ENCODE peak calls at places on chromosomes 5 and 9, in eight cellular contexts. A, B, P, U, G, H, K and V are unnamed samples.

GRCh38 chr5:151086905-151087360 is 6.1 kb upstream of the TNIP1 start:
- DNase-seq in A (no peak), B (peak; percentile 43), P (peak; percentile 71), U (no peak), G (no peak), H (no peak), K (peak; percentile 44), V (no peak)

GRCh38 chr9:129032541-129033159 is 3.8 kb upstream of the MIGA2 start:
- DNase-seq in A (no peak), B (no peak), P (no peak), U (no peak), G (no peak), H (no peak), K (no peak), V (no peak)

GRCh38 chr5:178240772-178241171 is 8.2 kb upstream of the PHYKPL start:
- DNase-seq in A (no peak), B (no peak), P (no peak), U (no peak), G (no peak), H (no peak), K (no peak), V (no peak)

GRCh38 chr9:81841326-81841725 is 86.9 kb upstream of the SPATA31D4 start:
- DNase-seq in A (no peak), B (no peak), P (no peak), U (no peak), G (no peak), H (no peak), K (no peak), V (no peak)

GRCh38 chr5:8685704-8686103 is 816.8 kb downstream of the MTRR start:
- DNase-seq in A (no peak), B (no peak), P (no peak), U (no peak), G (no peak), H (no peak), K (no peak), V (no peak)

GRCh38 chr9:124708633-124709032 is 62.5 kb downstream of the NR6A1 start:
- DNase-seq in A (peak; percentile 41), B (peak; percentile 85), P (no peak), U (no peak), G (no peak), H (no peak), K (no peak), V (no peak)

GRCh38 chr9:18253950-18254349 is 220.0 kb upstream of the ADAMTSL1 start:
- DNase-seq in A (no peak), B (no peak), P (no peak), U (no peak), G (no peak), H (no peak), K (no peak), V (no peak)

GRCh38 chr9:4425358-4426045 is 64.8 kb upstream of the SLC1A1 start:
- DNase-seq in A (peak; percentile 2), B (no peak), P (no peak), U (no peak), G (peak; percentile 56), H (no peak), K (no peak), V (no peak)

GRCh38 chr9:107674252-107674936 is 184.8 kb upstream of the KLF4 start:
- DNase-seq in A (no peak), B (no peak), P (no peak), U (no peak), G (no peak), H (no peak), K (no peak), V (no peak)

GRCh38 chr9:33022303-33022702 is 2.8 kb upstream of the DNAJA1 start:
- DNase-seq in A (no peak), B (no peak), P (no peak), U (no peak), G (no peak), H (no peak), K (no peak), V (no peak)

GRCh38 chr5:39260095-39260494 is 40.7 kb upstream of the FYB1 start:
- DNase-seq in A (no peak), B (no peak), P (no peak), U (no peak), G (no peak), H (no peak), K (no peak), V (no peak)

GRCh38 chr9:16032799-16033198 is 480.0 kb downstream of the CCDC171 start:
- DNase-seq in A (peak; percentile 51), B (peak; percentile 49), P (no peak), U (no peak), G (peak; percentile 50), H (no peak), K (no peak), V (no peak)

GRCh38 chr9:69677931-69678330 is 5.8 kb upstream of the APBA1 start:
- DNase-seq in A (no peak), B (no peak), P (no peak), U (no peak), G (no peak), H (no peak), K (no peak), V (no peak)

GRCh38 chr9:84597131-84597530 is 72.4 kb upstream of the NTRK2 start:
- DNase-seq in A (no peak), B (no peak), P (no peak), U (no peak), G (no peak), H (no peak), K (no peak), V (no peak)

GRCh38 chr9:23541976-23542375 is 284.1 kb downstream of the ELAVL2 start:
- DNase-seq in A (no peak), B (no peak), P (no peak), U (no peak), G (no peak), H (no peak), K (no peak), V (no peak)

GRCh38 chr5:155871623-155872022 is 455.3 kb upstream of the SGCD start:
- DNase-seq in A (no peak), B (no peak), P (no peak), U (no peak), G (no peak), H (no peak), K (no peak), V (no peak)

GRCh38 chr5:130164966-130165365 is 260.7 kb downstream of the CHSY3 start:
- DNase-seq in A (peak; percentile 10), B (no peak), P (no peak), U (no peak), G (peak; percentile 82), H (no peak), K (no peak), V (no peak)

GRCh38 chr9:108780949-108781734 is 74.6 kb downstream of the ACTL7B start:
- DNase-seq in A (no peak), B (no peak), P (no peak), U (no peak), G (no peak), H (no peak), K (no peak), V (no peak)
- H3K4me1 ChIP-seq in A (peaks cover 6% of the 10 kb centered on the region), B (no peaks in the 10 kb centered on the region), P (peaks cover 13% of the 10 kb centered on the region), U (peaks cover 5% of the 10 kb centered on the region), G (peaks cover 8% of the 10 kb centered on the region), H (peaks cover 40% of the 10 kb centered on the region), K (no peaks in the 10 kb centered on the region), V (no peaks in the 10 kb centered on the region)

GRCh38 chr5:3287516-3287915 is 308.1 kb upstream of the IRX1 start:
- DNase-seq in A (no peak), B (no peak), P (peak; percentile 50), U (no peak), G (no peak), H (no peak), K (no peak), V (no peak)

GRCh38 chr5:3282841-3283240 is 312.8 kb upstream of the IRX1 start:
- DNase-seq in A (no peak), B (no peak), P (peak; percentile 71), U (no peak), G (no peak), H (no peak), K (no peak), V (no peak)

GRCh38 chr5:3285621-3286020 is 310.0 kb upstream of the IRX1 start:
- DNase-seq in A (no peak), B (no peak), P (no peak), U (no peak), G (no peak), H (no peak), K (no peak), V (no peak)

GRCh38 chr5:3281346-3281745 is 314.3 kb upstream of the IRX1 start:
- DNase-seq in A (no peak), B (no peak), P (no peak), U (no peak), G (no peak), H (no peak), K (no peak), V (no peak)

DNA sequence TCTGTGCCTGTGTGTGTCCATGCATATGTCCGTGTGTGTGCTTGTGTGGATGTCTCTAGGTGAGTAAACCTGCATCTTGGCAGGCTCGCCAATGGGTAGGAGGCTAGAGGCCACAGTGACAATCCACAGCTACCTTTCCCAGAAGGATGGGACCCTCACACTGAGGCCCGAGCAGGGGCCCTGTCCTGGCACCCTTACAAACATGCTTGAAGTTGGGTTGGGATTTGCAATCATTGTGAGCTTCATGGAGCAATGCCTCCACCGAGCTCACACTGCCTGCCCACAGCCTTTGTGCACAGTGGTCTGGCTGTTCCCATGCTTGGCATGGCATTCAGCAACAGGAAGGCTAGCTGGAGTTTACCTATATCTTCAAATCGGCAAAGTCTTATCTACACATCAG is 311.1 kb upstream of the IRX1 start:
- DNase-seq in A (no peak), B (no peak), P (no peak), U (no peak), G (no peak), H (no peak), K (no peak), V (no peak)
- H3K9me3 ChIP-seq in A (no peaks in the 10 kb centered on the region), B (peaks cover 53% of the 10 kb centered on the region), P (no peaks in the 10 kb centered on the region), U (no peaks in the 10 kb centered on the region), G (no peaks in the 10 kb centered on the region), H (no peaks in the 10 kb centered on the region), K (no peaks in the 10 kb centered on the region), V (no peaks in the 10 kb centered on the region)

DNA sequence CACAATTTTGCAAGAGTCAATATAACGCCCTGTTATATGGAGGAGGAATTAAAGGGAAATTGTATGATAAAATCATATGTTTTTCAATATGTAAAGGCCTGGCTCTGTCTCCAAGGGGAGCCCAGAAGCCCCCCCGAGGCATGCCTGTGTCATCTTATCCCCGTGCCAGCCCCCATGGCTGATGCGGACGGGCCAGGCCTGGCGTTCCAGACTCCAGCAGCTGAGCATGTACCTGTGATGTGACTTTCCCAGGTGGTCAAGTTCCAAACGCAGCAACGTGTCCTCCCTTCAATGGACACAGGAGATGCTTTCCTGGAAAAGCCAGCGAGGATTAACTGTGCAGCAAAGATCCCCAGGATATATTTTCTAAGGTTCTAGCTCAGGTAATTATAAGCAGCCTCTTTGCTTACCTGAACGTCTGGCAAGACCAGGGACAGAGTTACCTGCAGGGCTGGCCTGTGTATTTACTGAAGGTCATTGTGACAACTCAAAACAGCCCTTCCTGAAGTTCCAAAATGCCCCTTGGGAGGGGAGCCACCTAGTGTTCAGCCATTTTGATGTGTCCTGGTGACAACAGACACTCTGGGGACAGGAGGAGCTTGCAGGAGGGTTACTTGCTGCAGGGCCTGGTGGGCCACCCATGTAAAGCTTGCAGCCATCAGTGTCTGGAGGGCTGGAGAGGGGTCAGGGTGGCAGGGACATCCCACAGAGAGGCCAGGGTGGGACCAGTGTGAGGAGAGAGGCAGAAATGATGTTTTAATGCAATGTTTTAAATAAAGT is 53.3 kb upstream of the RNU6ATAC start:
- DNase-seq in A (peak; percentile 43), B (no peak), P (no peak), U (no peak), G (no peak), H (peak; percentile 13), K (no peak), V (peak; percentile 41)
- TF ChIP-seq CTCF in A (peak; percentile 24), B (peak; percentile 1), P (peak; percentile 13), U (no peak), G (no peak), H (peak; percentile 48), K (no peak), V (peak; percentile 53)

GRCh38 chr9:127974769-127975261 is 6.0 kb downstream of the EEIG1 start:
- DNase-seq in A (no peak), B (no peak), P (peak; percentile 87), U (no peak), G (peak; percentile 65), H (no peak), K (no peak), V (peak; percentile 12)
- H3K4me1 ChIP-seq in A (peaks cover 89% of the 10 kb centered on the region), B (peaks cover 39% of the 10 kb centered on the region), P (peaks cover 95% of the 10 kb centered on the region), U (peaks cover 88% of the 10 kb centered on the region), G (peaks cover 69% of the 10 kb centered on the region), H (peaks cover 100% of the 10 kb centered on the region), K (peaks cover 62% of the 10 kb centered on the region), V (peaks cover 53% of the 10 kb centered on the region)